ENCODE peak calls at places on chromosomes 13 and 19, in four cellular contexts. T, C, R and V are unnamed samples.

GRCh38 chr19:51593138-51593890 is 22.2 kb downstream of the ZNF175 start:
- DNase-seq in T (no peak), C (no peak), R (no peak), V (no peak)

GRCh38 chr19:29499261-29499920 is 26.4 kb upstream of the VSTM2B start:
- DNase-seq in T (no peak), C (no peak), R (no peak), V (no peak)

GRCh38 chr19:55131421-55131820 is 14.0 kb upstream of the PPP1R12C start:
- DNase-seq in T (no peak), C (no peak), R (no peak), V (no peak)

GRCh38 chr19:23801798-23802197 is 43.1 kb upstream of the ZNF681 start:
- DNase-seq in T (no peak), C (no peak), R (no peak), V (no peak)

GRCh38 chr19:46299004-46299509 is 2.2 kb downstream of the HIF3A start:
- DNase-seq in T (no peak), C (peak), R (no peak), V (no peak)

GRCh38 chr13:26220575-26220974 is 1.5 kb downstream of the RNF6 start:
- DNase-seq in T (no peak), C (no peak), R (no peak), V (no peak)

GRCh38 chr19:40348961-40349507 is 539 bp downstream of the PLD3 start:
- DNase-seq in T (peak), C (peak), R (no peak), V (no peak)

GRCh38 chr13:40187324-40187795 is 479.1 kb downstream of the FOXO1 start:
- DNase-seq in T (no peak), C (no peak), R (no peak), V (peak)

GRCh38 chr19:54201980-54202379 is 1.3 kb downstream of the RPS9 start:
- DNase-seq in T (no peak), C (no peak), R (no peak), V (no peak)

GRCh38 chr19:41193420-41194156 is 569 bp downstream of the CYP2S1 start:
- DNase-seq in T (no peak), C (no peak), R (no peak), V (no peak)

GRCh38 chr19:6740589-6741348 is 1.3 kb downstream of the TRIP10 start:
- DNase-seq in T (peak), C (no peak), R (no peak), V (peak)

GRCh38 chr13:44364601-44365000 is 9.0 kb upstream of the SERP2 start:
- DNase-seq in T (no peak), C (peak), R (no peak), V (no peak)

GRCh38 chr19:40366697-40367561 is 18.4 kb downstream of the PLD3 start:
- DNase-seq in T (peak), C (no peak), R (no peak), V (no peak)

GRCh38 chr19:14616310-14616870 is 33.5 kb downstream of the CLEC17A start:
- DNase-seq in T (no peak), C (peak), R (no peak), V (no peak)

GRCh38 chr19:51754106-51754505 is 2.4 kb upstream of the FPR1 start:
- DNase-seq in T (no peak), C (no peak), R (no peak), V (no peak)

GRCh38 chr19:23440791-23441190 is 45.5 kb upstream of the ZNF91 start:
- DNase-seq in T (no peak), C (no peak), R (no peak), V (peak)

GRCh38 chr13:32448224-32448623 is 20.3 kb upstream of the N4BP2L1 start:
- DNase-seq in T (no peak), C (no peak), R (no peak), V (no peak)

GRCh38 chr19:3440082-3440481 is 40.2 kb downstream of the SMIM24 start:
- DNase-seq in T (peak), C (peak), R (no peak), V (peak)

GRCh38 chr13:106096661-106097092 is 438.8 kb downstream of the EFNB2 start:
- DNase-seq in T (no peak), C (no peak), R (no peak), V (no peak)

GRCh38 chr13:37187611-37188010 is 82.1 kb upstream of the CSNK1A1L start:
- DNase-seq in T (no peak), C (no peak), R (no peak), V (no peak)

GRCh38 chr13:99028890-99029289 is 51.0 kb upstream of the DOCK9 start:
- DNase-seq in T (peak), C (no peak), R (no peak), V (no peak)

GRCh38 chr19:5890099-5890498 is 13.5 kb downstream of the NDUFA11 start:
- DNase-seq in T (no peak), C (no peak), R (no peak), V (no peak)

GRCh38 chr19:8311461-8312260 is 3.5 kb upstream of the CD320 start:
- DNase-seq in T (peak), C (no peak), R (no peak), V (no peak)

GRCh38 chr19:16160943-16161560 is 12.3 kb downstream of the CIB3 start:
- DNase-seq in T (peak), C (peak), R (no peak), V (no peak)

GRCh38 chr19:55082023-55082851 is 6.6 kb downstream of the EPS8L1 start:
- DNase-seq in T (peak), C (no peak), R (no peak), V (no peak)

GRCh38 chr13:103812966-103813365 is 746.7 kb upstream of the SLC10A2 start:
- DNase-seq in T (no peak), C (no peak), R (no peak), V (no peak)

GRCh38 chr13:39956036-39956435 is 300.6 kb downstream of the COG6 start:
- DNase-seq in T (no peak), C (no peak), R (peak), V (no peak)

GRCh38 chr19:4083677-4084546 is 17.2 kb upstream of the ZBTB7A start:
- DNase-seq in T (peak), C (no peak), R (no peak), V (no peak)

GRCh38 chr19:29086182-29086581 is 126.8 kb downstream of the UQCRFS1 start:
- DNase-seq in T (no peak), C (peak), R (no peak), V (no peak)

GRCh38 chr19:13169769-13170168 is 19.6 kb downstream of the IER2 start:
- DNase-seq in T (peak), C (no peak), R (no peak), V (peak)

GRCh38 chr19:15109768-15110417 is 2.7 kb downstream of the SYDE1 start:
- DNase-seq in T (no peak), C (no peak), R (no peak), V (no peak)

GRCh38 chr13:36432106-36432544 is at the start of gene CCNA1:
- DNase-seq in T (peak), C (no peak), R (no peak), V (peak)

GRCh38 chr13:44362394-44363040 is 11.1 kb upstream of the SERP2 start:
- DNase-seq in T (no peak), C (no peak), R (no peak), V (no peak)

DNA sequence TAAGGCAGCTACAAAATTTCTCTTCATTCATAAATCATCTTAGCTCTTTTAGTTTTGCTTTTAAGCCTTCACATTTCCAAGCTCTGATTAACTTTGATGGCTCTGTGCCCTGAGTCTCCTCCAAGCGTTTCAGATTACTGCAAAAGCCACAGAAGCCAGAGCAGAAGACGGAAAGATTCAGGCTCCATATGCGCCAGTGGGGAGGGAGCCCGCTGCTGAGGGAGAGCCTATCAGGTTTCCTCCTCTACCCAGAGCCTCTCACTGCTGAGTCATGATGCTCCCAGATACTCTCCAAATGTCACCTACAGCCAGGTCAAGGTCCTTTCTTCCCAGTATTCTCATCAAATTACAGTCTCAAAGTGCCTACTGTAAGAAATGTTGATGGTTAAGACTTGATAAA is 193.6 kb downstream of the RAP2A start:
- DNase-seq in T (peak), C (peak), R (no peak), V (peak)
- TF ChIP-seq FOXK2 in T (no peak), C (no peak), R (no peak), V (no peak)

GRCh38 chr13:77702364-77702763 is 4.9 kb downstream of the SLAIN1 start:
- DNase-seq in T (no peak), C (no peak), R (no peak), V (no peak)
- TF ChIP-seq FOXK2 in T (no peak), C (no peak), R (no peak), V (no peak)

DNA sequence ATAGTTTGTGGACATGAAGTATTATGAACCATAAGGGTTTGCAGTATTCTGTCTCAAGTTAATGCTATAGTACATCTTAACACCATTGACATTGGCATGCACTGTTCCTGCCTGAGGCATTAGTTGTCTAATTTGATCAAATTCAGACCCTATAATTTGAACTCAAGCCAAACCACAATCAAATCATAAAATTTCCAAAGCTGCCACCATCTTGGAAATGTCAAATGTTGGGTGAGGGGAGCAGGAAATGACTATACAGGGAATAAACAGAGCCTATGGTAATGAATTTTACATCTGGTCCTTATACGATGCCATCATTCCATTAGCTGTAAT is 257.9 kb downstream of the SPRY2 start:
- DNase-seq in T (no peak), C (no peak), R (no peak), V (no peak)
- TF ChIP-seq FOXK2 in T (no peak), C (no peak), R (no peak), V (no peak)

DNA sequence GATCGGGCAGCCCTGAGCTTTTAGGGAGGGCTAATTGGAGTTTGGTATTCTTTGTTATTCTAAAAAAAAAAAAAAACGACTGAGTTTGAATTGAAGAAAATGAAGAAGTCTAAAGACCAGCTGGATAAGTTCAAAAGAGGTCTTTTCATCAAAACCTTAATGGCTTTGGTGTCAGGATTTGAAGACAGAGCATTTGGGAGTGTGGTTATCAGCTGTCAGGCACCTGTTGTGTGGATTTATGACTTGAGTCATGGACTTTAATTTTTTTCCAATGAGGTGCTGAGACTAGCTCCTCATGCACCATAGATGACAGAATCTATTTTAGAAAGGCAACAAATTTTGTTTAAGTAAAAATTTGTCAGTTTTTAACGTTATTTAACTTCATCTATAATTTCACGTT is 72.5 kb downstream of the FREM2 start:
- DNase-seq in T (no peak), C (no peak), R (no peak), V (no peak)
- TF ChIP-seq FOXK2 in T (no peak), C (no peak), R (no peak), V (no peak)

DNA sequence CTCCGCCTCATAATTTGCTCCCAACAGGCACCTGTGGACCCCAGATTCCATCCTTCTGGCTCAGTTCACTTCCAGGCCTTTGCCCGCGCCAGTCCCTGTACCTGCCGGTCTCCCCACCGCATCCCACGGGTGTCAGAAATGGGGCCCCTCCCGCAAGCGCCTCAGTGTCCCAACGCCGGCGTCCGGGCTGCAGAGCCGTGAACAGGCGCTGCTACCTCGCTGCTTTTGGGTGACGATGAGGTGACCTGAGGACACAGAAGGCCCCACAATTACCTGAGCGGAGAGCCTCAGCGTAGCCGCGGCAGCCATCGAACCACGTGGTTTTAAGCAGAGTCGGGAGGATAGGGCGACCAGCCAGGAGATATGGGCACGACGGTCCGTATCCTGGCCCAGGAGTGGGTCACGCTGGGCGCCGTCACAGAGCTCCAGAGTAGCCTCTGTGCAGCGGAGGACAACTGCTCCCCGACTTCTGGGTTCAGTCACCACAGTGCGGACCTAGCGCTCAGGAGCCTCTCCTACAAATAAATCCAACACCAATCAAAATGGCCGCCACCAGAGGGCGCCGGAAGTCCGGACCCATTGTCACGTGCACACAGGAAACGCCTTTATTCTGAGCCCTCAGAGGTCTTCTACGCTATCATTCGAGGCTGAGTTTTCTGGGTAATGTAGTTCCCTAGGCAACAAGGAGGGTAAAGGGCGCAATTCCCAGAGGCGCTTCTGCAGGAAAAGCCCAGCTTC is at the start of gene ZNF814:
- DNase-seq in T (no peak), C (no peak), R (peak), V (no peak)
- TF ChIP-seq FOXK2 in T (no peak), C (no peak), R (no peak), V (no peak)

GRCh38 chr13:113764793-113765190 is 5.8 kb downstream of the TMEM255B start:
- DNase-seq in T (no peak), C (no peak), R (no peak), V (no peak)
- TF ChIP-seq FOXK2 in T (no peak), C (no peak), R (no peak), V (no peak)

GRCh38 chr19:17511724-17512573 is 500 bp downstream of the PGLS start:
- DNase-seq in T (peak), C (peak), R (peak), V (peak)
- TF ChIP-seq FOXK2 in T (no peak), C (no peak), R (no peak), V (no peak)

GRCh38 chr13:76764429-76764828 is 121.8 kb downstream of the KCTD12 start:
- DNase-seq in T (no peak), C (no peak), R (no peak), V (peak)
- TF ChIP-seq FOXK2 in T (no peak), C (no peak), R (no peak), V (no peak)